ENCODE peak calls at places on chromosomes 3 and 15, in ten cellular contexts. Z, P, L, M, O, J, U, H, G and R are unnamed samples.

GRCh38 chr15:75042730-75043508 is 19.5 kb downstream of the PPCDC start:
- DNase-seq in Z (peak), P (peak), L (peak), M (peak), O (no peak), J (peak), U (no peak), H (peak), G (no peak), R (peak)

GRCh38 chr3:46280105-46280797 is 38.0 kb downstream of the CCR3 start:
- DNase-seq in Z (no peak), P (peak), L (peak), M (no peak), O (no peak), J (peak), U (peak), H (no peak), G (no peak), R (peak)

GRCh38 chr3:158248261-158248660 is 138.4 kb downstream of the RSRC1 start:
- DNase-seq in Z (no peak), P (no peak), L (no peak), M (no peak), O (no peak), J (no peak), U (no peak), H (no peak), G (no peak), R (no peak)

GRCh38 chr3:18335202-18335601 is 89.9 kb downstream of the SATB1 start:
- DNase-seq in Z (no peak), P (no peak), L (no peak), M (no peak), O (no peak), J (no peak), U (no peak), H (no peak), G (no peak), R (peak)

GRCh38 chr3:144363856-144364255 is 392.2 kb downstream of the DIPK2A start:
- DNase-seq in Z (no peak), P (no peak), L (no peak), M (no peak), O (no peak), J (no peak), U (no peak), H (no peak), G (no peak), R (no peak)

GRCh38 chr3:58357402-58357801 is 24.7 kb downstream of the PXK start:
- DNase-seq in Z (no peak), P (no peak), L (no peak), M (no peak), O (no peak), J (peak), U (no peak), H (no peak), G (no peak), R (peak)

GRCh38 chr3:151085889-151086483 is 522 bp downstream of the MED12L start:
- DNase-seq in Z (peak), P (no peak), L (no peak), M (no peak), O (peak), J (no peak), U (no peak), H (no peak), G (no peak), R (peak)

GRCh38 chr15:29934251-29934650 is 112.0 kb upstream of the TJP1 start:
- DNase-seq in Z (no peak), P (peak), L (no peak), M (no peak), O (no peak), J (peak), U (peak), H (no peak), G (no peak), R (peak)